ENCODE peak calls at places on chromosomes 5 and 9, in eight cellular contexts. N is EL; F is frontal cortex; T is naive thymus-derived CD8-positive, alpha-beta T cell; X is tibial nerve; V is HFFc6; Y is mesendoderm; O is AG08395. W is an unnamed sample.

GRCh38 chr5:128193676-128194390 is 110.3 kb downstream of the SLC12A2 start:
- DNase-seq in N (no peak), F (no peak), T (no peak), X (no peak), V (no peak), Y (no peak), O (no peak), W (peak)

GRCh38 chr9:83219154-83219923 is 156.4 kb upstream of the RASEF start:
- DNase-seq in N (peak), F (peak), T (no peak), X (peak), V (peak), Y (peak), O (peak), W (peak)

GRCh38 chr9:110828148-110828730 is 159.6 kb downstream of the MUSK start:
- DNase-seq in N (peak), F (peak), T (no peak), X (peak), V (peak), Y (no peak), O (peak), W (peak)

GRCh38 chr5:158922816-158923215 is 176.9 kb downstream of the EBF1 start:
- DNase-seq in N (no peak), F (no peak), T (no peak), X (no peak), V (no peak), Y (no peak), O (no peak), W (no peak)

GRCh38 chr9:27033815-27034403 is 28.4 kb upstream of the LRRC19 start:
- DNase-seq in N (peak), F (peak), T (no peak), X (peak), V (peak), Y (peak), O (peak), W (peak)

GRCh38 chr5:2023196-2023595 is 140.5 kb upstream of the IRX4 start:
- DNase-seq in N (no peak), F (no peak), T (no peak), X (no peak), V (no peak), Y (no peak), O (no peak), W (no peak)

GRCh38 chr9:4118666-4119065 is 181.2 kb downstream of the GLIS3 start:
- DNase-seq in N (no peak), F (no peak), T (no peak), X (no peak), V (no peak), Y (no peak), O (no peak), W (no peak)

GRCh38 chr5:153998010-153998409 is 40.7 kb downstream of the FAM114A2 start:
- DNase-seq in N (peak), F (no peak), T (no peak), X (no peak), V (no peak), Y (no peak), O (no peak), W (no peak)

GRCh38 chr5:117010574-117010973 is 436.0 kb upstream of the SEMA6A start:
- DNase-seq in N (no peak), F (no peak), T (no peak), X (no peak), V (no peak), Y (no peak), O (no peak), W (no peak)

GRCh38 chr9:79165006-79165405 is 406.8 kb upstream of the TLE4 start:
- DNase-seq in N (peak), F (no peak), T (no peak), X (no peak), V (peak), Y (no peak), O (no peak), W (no peak)

GRCh38 chr5:52947208-52947607 is 41.9 kb upstream of the ITGA2 start:
- DNase-seq in N (no peak), F (no peak), T (no peak), X (no peak), V (no peak), Y (no peak), O (no peak), W (no peak)

GRCh38 chr9:137534256-137535119 is 15.7 kb downstream of the PNPLA7 start:
- DNase-seq in N (peak), F (peak), T (no peak), X (peak), V (peak), Y (peak), O (peak), W (peak)

GRCh38 chr9:114367823-114368609 is 19.8 kb downstream of the AKNA start:
- DNase-seq in N (no peak), F (no peak), T (no peak), X (no peak), V (no peak), Y (no peak), O (no peak), W (no peak)

GRCh38 chr5:14593326-14594036 is 11.9 kb downstream of the OTULINL start:
- DNase-seq in N (peak), F (no peak), T (no peak), X (no peak), V (peak), Y (no peak), O (peak), W (no peak)

GRCh38 chr9:38334234-38334633 is 58.3 kb upstream of the ALDH1B1 start:
- DNase-seq in N (no peak), F (no peak), T (no peak), X (no peak), V (no peak), Y (peak), O (no peak), W (no peak)

GRCh38 chr5:1555011-1555807 is 31.4 kb upstream of the LPCAT1 start:
- DNase-seq in N (peak), F (no peak), T (no peak), X (no peak), V (peak), Y (no peak), O (peak), W (peak)

GRCh38 chr5:14156611-14157493 is 13.7 kb downstream of the TRIO start:
- DNase-seq in N (peak), F (no peak), T (no peak), X (peak), V (peak), Y (peak), O (peak), W (peak)

GRCh38 chr5:132253452-132254320 is 3.8 kb upstream of the PDLIM4 start:
- DNase-seq in N (no peak), F (no peak), T (peak), X (no peak), V (no peak), Y (no peak), O (no peak), W (no peak)

GRCh38 chr9:6931913-6932312 is 174.1 kb downstream of the KDM4C start:
- DNase-seq in N (peak), F (no peak), T (no peak), X (no peak), V (peak), Y (peak), O (peak), W (peak)

GRCh38 chr5:61881821-61882220 is 424.2 kb upstream of the KIF2A start:
- DNase-seq in N (peak), F (peak), T (no peak), X (no peak), V (no peak), Y (peak), O (no peak), W (peak)

GRCh38 chr9:127754099-127754760 is 19.1 kb upstream of the TOR2A start:
- DNase-seq in N (peak), F (peak), T (no peak), X (no peak), V (no peak), Y (peak), O (peak), W (no peak)

GRCh38 chr9:106535439-106535838 is 327.5 kb upstream of the ZNF462 start:
- DNase-seq in N (peak), F (peak), T (no peak), X (no peak), V (no peak), Y (peak), O (no peak), W (no peak)

W was measured in myocyte.